ENCODE peak calls at places on chromosomes 13 and 19, in eight cellular contexts. One of them, this sample, is unnamed.

GRCh38 chr19:36573948-36574726 is 1.0 kb upstream of the ZNF529 start:
- DNase-seq in HEK293T: no peak
- DNase-seq in neural crest cell: no peak
- DNase-seq in dorsolateral prefrontal cortex: no peak
- DNase-seq in Right ventricle myocardium superior: no peak
- DNase-seq in stimulated activated CD4-positive, alpha-beta T cell treated with anti-CD3 and anti-CD28 coated beads, Interleukin-1b, Interleukin-23, amount 100 ng/mL, for 1 hour: no peak
- DNase-seq in activated T-cell treated with anti-CD3 and anti-CD28 coated beads, Interleukin-2, amount 50 U/mL, for 1 hour: no peak
- DNase-seq in body of pancreas: peak
- DNase-seq in this sample: no peak

GRCh38 chr13:33355470-33355869 is 69.9 kb upstream of the STARD13 start:
- DNase-seq in HEK293T: no peak
- DNase-seq in stimulated activated CD4-positive, alpha-beta T cell treated with anti-CD3 and anti-CD28 coated beads, Interleukin-1b, Interleukin-23, amount 100 ng/mL, for 1 hour: no peak
- DNase-seq in body of pancreas: peak
- DNase-seq in neural crest cell: no peak
- DNase-seq in Right ventricle myocardium superior: no peak
- DNase-seq in dorsolateral prefrontal cortex: no peak
- DNase-seq in activated T-cell treated with anti-CD3 and anti-CD28 coated beads, Interleukin-2, amount 50 U/mL, for 1 hour: no peak
- DNase-seq in this sample: no peak

GRCh38 chr19:10419646-10420443 is 493 bp upstream of the PDE4A start:
- DNase-seq in stimulated activated CD4-positive, alpha-beta T cell treated with anti-CD3 and anti-CD28 coated beads, Interleukin-1b, Interleukin-23, amount 100 ng/mL, for 1 hour: no peak
- DNase-seq in dorsolateral prefrontal cortex: no peak
- DNase-seq in HEK293T: peak
- DNase-seq in neural crest cell: no peak
- DNase-seq in activated T-cell treated with anti-CD3 and anti-CD28 coated beads, Interleukin-2, amount 50 U/mL, for 1 hour: peak
- DNase-seq in Right ventricle myocardium superior: no peak
- DNase-seq in body of pancreas: no peak
- DNase-seq in this sample: peak

GRCh38 chr19:38262585-38263268 is 1.6 kb upstream of the SPINT2 start:
- DNase-seq in HEK293T: no peak
- DNase-seq in neural crest cell: no peak
- DNase-seq in stimulated activated CD4-positive, alpha-beta T cell treated with anti-CD3 and anti-CD28 coated beads, Interleukin-1b, Interleukin-23, amount 100 ng/mL, for 1 hour: no peak
- DNase-seq in activated T-cell treated with anti-CD3 and anti-CD28 coated beads, Interleukin-2, amount 50 U/mL, for 1 hour: no peak
- DNase-seq in Right ventricle myocardium superior: no peak
- DNase-seq in body of pancreas: no peak
- DNase-seq in dorsolateral prefrontal cortex: no peak
- DNase-seq in this sample: no peak

GRCh38 chr13:45004096-45004495 is 14.8 kb downstream of the GPALPP1 start:
- DNase-seq in activated T-cell treated with anti-CD3 and anti-CD28 coated beads, Interleukin-2, amount 50 U/mL, for 1 hour: no peak
- DNase-seq in stimulated activated CD4-positive, alpha-beta T cell treated with anti-CD3 and anti-CD28 coated beads, Interleukin-1b, Interleukin-23, amount 100 ng/mL, for 1 hour: no peak
- DNase-seq in neural crest cell: no peak
- DNase-seq in Right ventricle myocardium superior: no peak
- DNase-seq in dorsolateral prefrontal cortex: no peak
- DNase-seq in HEK293T: no peak
- DNase-seq in body of pancreas: no peak
- DNase-seq in this sample: no peak

GRCh38 chr19:29535432-29535831 is 9.6 kb downstream of the VSTM2B start:
- DNase-seq in Right ventricle myocardium superior: no peak
- DNase-seq in neural crest cell: no peak
- DNase-seq in dorsolateral prefrontal cortex: peak
- DNase-seq in stimulated activated CD4-positive, alpha-beta T cell treated with anti-CD3 and anti-CD28 coated beads, Interleukin-1b, Interleukin-23, amount 100 ng/mL, for 1 hour: no peak
- DNase-seq in body of pancreas: no peak
- DNase-seq in activated T-cell treated with anti-CD3 and anti-CD28 coated beads, Interleukin-2, amount 50 U/mL, for 1 hour: no peak
- DNase-seq in HEK293T: no peak
- DNase-seq in this sample: no peak

GRCh38 chr13:23763328-23763727 is 125.9 kb downstream of the MIPEP start:
- DNase-seq in dorsolateral prefrontal cortex: no peak
- DNase-seq in body of pancreas: no peak
- DNase-seq in stimulated activated CD4-positive, alpha-beta T cell treated with anti-CD3 and anti-CD28 coated beads, Interleukin-1b, Interleukin-23, amount 100 ng/mL, for 1 hour: no peak
- DNase-seq in HEK293T: no peak
- DNase-seq in neural crest cell: no peak
- DNase-seq in Right ventricle myocardium superior: no peak
- DNase-seq in activated T-cell treated with anti-CD3 and anti-CD28 coated beads, Interleukin-2, amount 50 U/mL, for 1 hour: no peak
- DNase-seq in this sample: no peak

GRCh38 chr13:24891476-24892108 is 127.6 kb downstream of the RNF17 start:
- DNase-seq in Right ventricle myocardium superior: no peak
- DNase-seq in dorsolateral prefrontal cortex: no peak
- DNase-seq in stimulated activated CD4-positive, alpha-beta T cell treated with anti-CD3 and anti-CD28 coated beads, Interleukin-1b, Interleukin-23, amount 100 ng/mL, for 1 hour: no peak
- DNase-seq in body of pancreas: no peak
- DNase-seq in neural crest cell: no peak
- DNase-seq in activated T-cell treated with anti-CD3 and anti-CD28 coated beads, Interleukin-2, amount 50 U/mL, for 1 hour: no peak
- DNase-seq in HEK293T: no peak
- DNase-seq in this sample: no peak

GRCh38 chr13:72953391-72953960 is 105.3 kb upstream of the KLF5 start:
- DNase-seq in body of pancreas: peak
- DNase-seq in dorsolateral prefrontal cortex: no peak
- DNase-seq in neural crest cell: no peak
- DNase-seq in HEK293T: no peak
- DNase-seq in stimulated activated CD4-positive, alpha-beta T cell treated with anti-CD3 and anti-CD28 coated beads, Interleukin-1b, Interleukin-23, amount 100 ng/mL, for 1 hour: no peak
- DNase-seq in Right ventricle myocardium superior: no peak
- DNase-seq in activated T-cell treated with anti-CD3 and anti-CD28 coated beads, Interleukin-2, amount 50 U/mL, for 1 hour: no peak
- DNase-seq in this sample: no peak

GRCh38 chr19:11152318-11153062 is 3.1 kb downstream of the SPC24 start:
- DNase-seq in Right ventricle myocardium superior: peak
- DNase-seq in activated T-cell treated with anti-CD3 and anti-CD28 coated beads, Interleukin-2, amount 50 U/mL, for 1 hour: no peak
- DNase-seq in neural crest cell: no peak
- DNase-seq in stimulated activated CD4-positive, alpha-beta T cell treated with anti-CD3 and anti-CD28 coated beads, Interleukin-1b, Interleukin-23, amount 100 ng/mL, for 1 hour: no peak
- DNase-seq in dorsolateral prefrontal cortex: no peak
- DNase-seq in HEK293T: no peak
- DNase-seq in body of pancreas: peak
- DNase-seq in this sample: no peak

GRCh38 chr19:49988433-49988832 is 27.5 kb upstream of the SIGLEC11 start:
- DNase-seq in Right ventricle myocardium superior: no peak
- DNase-seq in stimulated activated CD4-positive, alpha-beta T cell treated with anti-CD3 and anti-CD28 coated beads, Interleukin-1b, Interleukin-23, amount 100 ng/mL, for 1 hour: no peak
- DNase-seq in dorsolateral prefrontal cortex: no peak
- DNase-seq in neural crest cell: no peak
- DNase-seq in HEK293T: no peak
- DNase-seq in activated T-cell treated with anti-CD3 and anti-CD28 coated beads, Interleukin-2, amount 50 U/mL, for 1 hour: no peak
- DNase-seq in body of pancreas: no peak
- DNase-seq in this sample: no peak

GRCh38 chr19:33186835-33187540 is 7.1 kb upstream of the LRP3 start:
- DNase-seq in Right ventricle myocardium superior: peak
- DNase-seq in body of pancreas: no peak
- DNase-seq in neural crest cell: no peak
- DNase-seq in stimulated activated CD4-positive, alpha-beta T cell treated with anti-CD3 and anti-CD28 coated beads, Interleukin-1b, Interleukin-23, amount 100 ng/mL, for 1 hour: no peak
- DNase-seq in activated T-cell treated with anti-CD3 and anti-CD28 coated beads, Interleukin-2, amount 50 U/mL, for 1 hour: no peak
- DNase-seq in dorsolateral prefrontal cortex: no peak
- DNase-seq in HEK293T: no peak
- DNase-seq in this sample: no peak

GRCh38 chr13:75366380-75367280 is 115.3 kb downstream of the TBC1D4 start:
- DNase-seq in body of pancreas: no peak
- DNase-seq in stimulated activated CD4-positive, alpha-beta T cell treated with anti-CD3 and anti-CD28 coated beads, Interleukin-1b, Interleukin-23, amount 100 ng/mL, for 1 hour: no peak
- DNase-seq in dorsolateral prefrontal cortex: no peak
- DNase-seq in Right ventricle myocardium superior: no peak
- DNase-seq in neural crest cell: no peak
- DNase-seq in activated T-cell treated with anti-CD3 and anti-CD28 coated beads, Interleukin-2, amount 50 U/mL, for 1 hour: no peak
- DNase-seq in HEK293T: no peak
- DNase-seq in this sample: no peak

GRCh38 chr13:102983496-102983895 is 82.7 kb downstream of the SLC10A2 start:
- DNase-seq in body of pancreas: no peak
- DNase-seq in HEK293T: no peak
- DNase-seq in dorsolateral prefrontal cortex: no peak
- DNase-seq in activated T-cell treated with anti-CD3 and anti-CD28 coated beads, Interleukin-2, amount 50 U/mL, for 1 hour: no peak
- DNase-seq in neural crest cell: no peak
- DNase-seq in Right ventricle myocardium superior: no peak
- DNase-seq in stimulated activated CD4-positive, alpha-beta T cell treated with anti-CD3 and anti-CD28 coated beads, Interleukin-1b, Interleukin-23, amount 100 ng/mL, for 1 hour: no peak
- DNase-seq in this sample: no peak

GRCh38 chr13:52670726-52671125 is 18.1 kb downstream of the SUGT1 start:
- DNase-seq in neural crest cell: no peak
- DNase-seq in stimulated activated CD4-positive, alpha-beta T cell treated with anti-CD3 and anti-CD28 coated beads, Interleukin-1b, Interleukin-23, amount 100 ng/mL, for 1 hour: no peak
- DNase-seq in body of pancreas: no peak
- DNase-seq in Right ventricle myocardium superior: no peak
- DNase-seq in HEK293T: no peak
- DNase-seq in dorsolateral prefrontal cortex: no peak
- DNase-seq in activated T-cell treated with anti-CD3 and anti-CD28 coated beads, Interleukin-2, amount 50 U/mL, for 1 hour: no peak
- DNase-seq in this sample: no peak

GRCh38 chr13:20118268-20119140 is 42.3 kb downstream of the GJA3 start:
- DNase-seq in activated T-cell treated with anti-CD3 and anti-CD28 coated beads, Interleukin-2, amount 50 U/mL, for 1 hour: no peak
- DNase-seq in Right ventricle myocardium superior: peak
- DNase-seq in dorsolateral prefrontal cortex: no peak
- DNase-seq in stimulated activated CD4-positive, alpha-beta T cell treated with anti-CD3 and anti-CD28 coated beads, Interleukin-1b, Interleukin-23, amount 100 ng/mL, for 1 hour: no peak
- DNase-seq in body of pancreas: peak
- DNase-seq in HEK293T: peak
- DNase-seq in neural crest cell: peak
- DNase-seq in this sample: peak

GRCh38 chr13:110644892-110645521 is 29.7 kb downstream of the NAXD start:
- DNase-seq in stimulated activated CD4-positive, alpha-beta T cell treated with anti-CD3 and anti-CD28 coated beads, Interleukin-1b, Interleukin-23, amount 100 ng/mL, for 1 hour: peak
- DNase-seq in HEK293T: no peak
- DNase-seq in activated T-cell treated with anti-CD3 and anti-CD28 coated beads, Interleukin-2, amount 50 U/mL, for 1 hour: peak
- DNase-seq in body of pancreas: peak
- DNase-seq in neural crest cell: peak
- DNase-seq in Right ventricle myocardium superior: peak
- DNase-seq in dorsolateral prefrontal cortex: peak
- DNase-seq in this sample: no peak

GRCh38 chr13:75258159-75258782 is 223.7 kb downstream of the TBC1D4 start:
- DNase-seq in body of pancreas: no peak
- DNase-seq in stimulated activated CD4-positive, alpha-beta T cell treated with anti-CD3 and anti-CD28 coated beads, Interleukin-1b, Interleukin-23, amount 100 ng/mL, for 1 hour: no peak
- DNase-seq in HEK293T: peak
- DNase-seq in activated T-cell treated with anti-CD3 and anti-CD28 coated beads, Interleukin-2, amount 50 U/mL, for 1 hour: no peak
- DNase-seq in dorsolateral prefrontal cortex: no peak
- DNase-seq in neural crest cell: no peak
- DNase-seq in Right ventricle myocardium superior: no peak
- DNase-seq in this sample: no peak

GRCh38 chr19:40519352-40520322 is 52.8 kb downstream of the SPTBN4 start:
- DNase-seq in dorsolateral prefrontal cortex: no peak
- DNase-seq in Right ventricle myocardium superior: no peak
- DNase-seq in body of pancreas: no peak
- DNase-seq in activated T-cell treated with anti-CD3 and anti-CD28 coated beads, Interleukin-2, amount 50 U/mL, for 1 hour: no peak
- DNase-seq in neural crest cell: no peak
- DNase-seq in stimulated activated CD4-positive, alpha-beta T cell treated with anti-CD3 and anti-CD28 coated beads, Interleukin-1b, Interleukin-23, amount 100 ng/mL, for 1 hour: no peak
- DNase-seq in HEK293T: peak
- DNase-seq in this sample: no peak

GRCh38 chr19:39078436-39079200 is 5.5 kb upstream of the ACP7 start:
- DNase-seq in stimulated activated CD4-positive, alpha-beta T cell treated with anti-CD3 and anti-CD28 coated beads, Interleukin-1b, Interleukin-23, amount 100 ng/mL, for 1 hour: no peak
- DNase-seq in HEK293T: no peak
- DNase-seq in Right ventricle myocardium superior: no peak
- DNase-seq in activated T-cell treated with anti-CD3 and anti-CD28 coated beads, Interleukin-2, amount 50 U/mL, for 1 hour: no peak
- DNase-seq in neural crest cell: no peak
- DNase-seq in dorsolateral prefrontal cortex: peak
- DNase-seq in body of pancreas: no peak
- DNase-seq in this sample: peak

GRCh38 chr13:111247552-111247951 is 72.9 kb upstream of the TEX29 start:
- DNase-seq in dorsolateral prefrontal cortex: no peak
- DNase-seq in body of pancreas: peak
- DNase-seq in Right ventricle myocardium superior: no peak
- DNase-seq in HEK293T: no peak
- DNase-seq in activated T-cell treated with anti-CD3 and anti-CD28 coated beads, Interleukin-2, amount 50 U/mL, for 1 hour: no peak
- DNase-seq in neural crest cell: no peak
- DNase-seq in stimulated activated CD4-positive, alpha-beta T cell treated with anti-CD3 and anti-CD28 coated beads, Interleukin-1b, Interleukin-23, amount 100 ng/mL, for 1 hour: no peak
- DNase-seq in this sample: no peak

GRCh38 chr13:112760440-112760839 is 70.6 kb downstream of the ATP11A start:
- DNase-seq in body of pancreas: no peak
- DNase-seq in dorsolateral prefrontal cortex: no peak
- DNase-seq in neural crest cell: no peak
- DNase-seq in Right ventricle myocardium superior: no peak
- DNase-seq in stimulated activated CD4-positive, alpha-beta T cell treated with anti-CD3 and anti-CD28 coated beads, Interleukin-1b, Interleukin-23, amount 100 ng/mL, for 1 hour: no peak
- DNase-seq in activated T-cell treated with anti-CD3 and anti-CD28 coated beads, Interleukin-2, amount 50 U/mL, for 1 hour: no peak
- DNase-seq in HEK293T: no peak
- DNase-seq in this sample: no peak

GRCh38 chr19:41889896-41890295 is 6.9 kb downstream of the ARHGEF1 start:
- DNase-seq in stimulated activated CD4-positive, alpha-beta T cell treated with anti-CD3 and anti-CD28 coated beads, Interleukin-1b, Interleukin-23, amount 100 ng/mL, for 1 hour: no peak
- DNase-seq in neural crest cell: no peak
- DNase-seq in dorsolateral prefrontal cortex: no peak
- DNase-seq in body of pancreas: no peak
- DNase-seq in activated T-cell treated with anti-CD3 and anti-CD28 coated beads, Interleukin-2, amount 50 U/mL, for 1 hour: no peak
- DNase-seq in HEK293T: no peak
- DNase-seq in Right ventricle myocardium superior: no peak
- DNase-seq in this sample: no peak

GRCh38 chr13:102868366-102868936 is 22.6 kb downstream of the ERCC5 start:
- DNase-seq in neural crest cell: no peak
- DNase-seq in activated T-cell treated with anti-CD3 and anti-CD28 coated beads, Interleukin-2, amount 50 U/mL, for 1 hour: no peak
- DNase-seq in Right ventricle myocardium superior: no peak
- DNase-seq in dorsolateral prefrontal cortex: no peak
- DNase-seq in stimulated activated CD4-positive, alpha-beta T cell treated with anti-CD3 and anti-CD28 coated beads, Interleukin-1b, Interleukin-23, amount 100 ng/mL, for 1 hour: no peak
- DNase-seq in body of pancreas: no peak
- DNase-seq in HEK293T: no peak
- DNase-seq in this sample: no peak

GRCh38 chr13:98997738-98998641 is 20.1 kb upstream of the DOCK9 start:
- DNase-seq in activated T-cell treated with anti-CD3 and anti-CD28 coated beads, Interleukin-2, amount 50 U/mL, for 1 hour: peak
- DNase-seq in Right ventricle myocardium superior: no peak
- DNase-seq in HEK293T: no peak
- DNase-seq in neural crest cell: no peak
- DNase-seq in body of pancreas: no peak
- DNase-seq in stimulated activated CD4-positive, alpha-beta T cell treated with anti-CD3 and anti-CD28 coated beads, Interleukin-1b, Interleukin-23, amount 100 ng/mL, for 1 hour: no peak
- DNase-seq in dorsolateral prefrontal cortex: no peak
- DNase-seq in this sample: no peak

GRCh38 chr19:40530091-40530901 is 46.4 kb upstream of the SHKBP1 start:
- DNase-seq in neural crest cell: peak
- DNase-seq in stimulated activated CD4-positive, alpha-beta T cell treated with anti-CD3 and anti-CD28 coated beads, Interleukin-1b, Interleukin-23, amount 100 ng/mL, for 1 hour: no peak
- DNase-seq in dorsolateral prefrontal cortex: no peak
- DNase-seq in Right ventricle myocardium superior: no peak
- DNase-seq in HEK293T: peak
- DNase-seq in activated T-cell treated with anti-CD3 and anti-CD28 coated beads, Interleukin-2, amount 50 U/mL, for 1 hour: peak
- DNase-seq in body of pancreas: no peak
- DNase-seq in this sample: peak

GRCh38 chr19:58317481-58318072 is 9.2 kb upstream of the ZSCAN22 start:
- DNase-seq in dorsolateral prefrontal cortex: no peak
- DNase-seq in body of pancreas: no peak
- DNase-seq in neural crest cell: no peak
- DNase-seq in stimulated activated CD4-positive, alpha-beta T cell treated with anti-CD3 and anti-CD28 coated beads, Interleukin-1b, Interleukin-23, amount 100 ng/mL, for 1 hour: no peak
- DNase-seq in activated T-cell treated with anti-CD3 and anti-CD28 coated beads, Interleukin-2, amount 50 U/mL, for 1 hour: no peak
- DNase-seq in Right ventricle myocardium superior: no peak
- DNase-seq in HEK293T: no peak
- DNase-seq in this sample: no peak

GRCh38 chr13:34124912-34125311 is 307.0 kb downstream of the RFC3 start:
- DNase-seq in dorsolateral prefrontal cortex: no peak
- DNase-seq in stimulated activated CD4-positive, alpha-beta T cell treated with anti-CD3 and anti-CD28 coated beads, Interleukin-1b, Interleukin-23, amount 100 ng/mL, for 1 hour: no peak
- DNase-seq in HEK293T: no peak
- DNase-seq in activated T-cell treated with anti-CD3 and anti-CD28 coated beads, Interleukin-2, amount 50 U/mL, for 1 hour: no peak
- DNase-seq in neural crest cell: no peak
- DNase-seq in Right ventricle myocardium superior: no peak
- DNase-seq in body of pancreas: peak
- DNase-seq in this sample: no peak

GRCh38 chr19:30001794-30002193 is 59.8 kb downstream of the URI1 start:
- DNase-seq in activated T-cell treated with anti-CD3 and anti-CD28 coated beads, Interleukin-2, amount 50 U/mL, for 1 hour: no peak
- DNase-seq in body of pancreas: no peak
- DNase-seq in neural crest cell: no peak
- DNase-seq in Right ventricle myocardium superior: no peak
- DNase-seq in dorsolateral prefrontal cortex: no peak
- DNase-seq in HEK293T: peak
- DNase-seq in stimulated activated CD4-positive, alpha-beta T cell treated with anti-CD3 and anti-CD28 coated beads, Interleukin-1b, Interleukin-23, amount 100 ng/mL, for 1 hour: no peak
- DNase-seq in this sample: no peak

GRCh38 chr13:106561551-106562170 is 6.3 kb downstream of the ARGLU1 start:
- DNase-seq in neural crest cell: no peak
- DNase-seq in dorsolateral prefrontal cortex: no peak
- DNase-seq in Right ventricle myocardium superior: no peak
- DNase-seq in stimulated activated CD4-positive, alpha-beta T cell treated with anti-CD3 and anti-CD28 coated beads, Interleukin-1b, Interleukin-23, amount 100 ng/mL, for 1 hour: no peak
- DNase-seq in HEK293T: no peak
- DNase-seq in body of pancreas: no peak
- DNase-seq in activated T-cell treated with anti-CD3 and anti-CD28 coated beads, Interleukin-2, amount 50 U/mL, for 1 hour: peak
- DNase-seq in this sample: no peak

GRCh38 chr13:20703785-20704458 is 423 bp downstream of the IL17D start:
- DNase-seq in neural crest cell: peak
- DNase-seq in Right ventricle myocardium superior: peak
- DNase-seq in dorsolateral prefrontal cortex: peak
- DNase-seq in HEK293T: peak
- DNase-seq in stimulated activated CD4-positive, alpha-beta T cell treated with anti-CD3 and anti-CD28 coated beads, Interleukin-1b, Interleukin-23, amount 100 ng/mL, for 1 hour: peak
- DNase-seq in activated T-cell treated with anti-CD3 and anti-CD28 coated beads, Interleukin-2, amount 50 U/mL, for 1 hour: peak
- DNase-seq in body of pancreas: peak
- DNase-seq in this sample: peak

GRCh38 chr13:23637813-23638212 is 67.6 kb downstream of the TNFRSF19 start:
- DNase-seq in Right ventricle myocardium superior: peak
- DNase-seq in activated T-cell treated with anti-CD3 and anti-CD28 coated beads, Interleukin-2, amount 50 U/mL, for 1 hour: no peak
- DNase-seq in neural crest cell: no peak
- DNase-seq in dorsolateral prefrontal cortex: no peak
- DNase-seq in body of pancreas: no peak
- DNase-seq in HEK293T: no peak
- DNase-seq in stimulated activated CD4-positive, alpha-beta T cell treated with anti-CD3 and anti-CD28 coated beads, Interleukin-1b, Interleukin-23, amount 100 ng/mL, for 1 hour: no peak
- DNase-seq in this sample: no peak